ENCODE peak calls at places on chromosome 3, in nine cellular contexts. One of them, this sample, is unnamed.

GRCh38 chr3:189988322-189988721 is 132.4 kb downstream of the P3H2 start:
- DNase-seq in psoas muscle: no peak
- DNase-seq in left ventricle myocardium inferior: no peak
- DNase-seq in tibial nerve: no peak
- DNase-seq in fibroblast of lung: no peak
- DNase-seq in tibial artery: no peak
- DNase-seq in ovary: no peak
- DNase-seq in PC-3: no peak
- DNase-seq in AG04450: no peak
- DNase-seq in this sample: no peak

GRCh38 chr3:112651516-112651915 is 10.6 kb upstream of the CCDC80 start:
- DNase-seq in psoas muscle: no peak
- DNase-seq in left ventricle myocardium inferior: no peak
- DNase-seq in tibial nerve: no peak
- DNase-seq in fibroblast of lung: no peak
- DNase-seq in tibial artery: no peak
- DNase-seq in ovary: no peak
- DNase-seq in PC-3: peak; percentile 42
- DNase-seq in AG04450: no peak
- DNase-seq in this sample: no peak

GRCh38 chr3:131242201-131242600 is 139.4 kb upstream of the NUDT16 start:
- DNase-seq in psoas muscle: no peak
- DNase-seq in left ventricle myocardium inferior: no peak
- DNase-seq in tibial nerve: no peak
- DNase-seq in fibroblast of lung: no peak
- DNase-seq in tibial artery: no peak
- DNase-seq in ovary: no peak
- DNase-seq in PC-3: no peak
- DNase-seq in AG04450: no peak
- DNase-seq in this sample: no peak

GRCh38 chr3:61974662-61975061 is 398.7 kb downstream of the FEZF2 start:
- DNase-seq in psoas muscle: no peak
- DNase-seq in left ventricle myocardium inferior: no peak
- DNase-seq in tibial nerve: no peak
- DNase-seq in fibroblast of lung: no peak
- DNase-seq in tibial artery: no peak
- DNase-seq in ovary: no peak
- DNase-seq in PC-3: no peak
- DNase-seq in AG04450: no peak
- DNase-seq in this sample: no peak

GRCh38 chr3:121648219-121648958 is 12.3 kb downstream of the HCLS1 start:
- DNase-seq in psoas muscle: no peak
- DNase-seq in left ventricle myocardium inferior: no peak
- DNase-seq in tibial nerve: no peak
- DNase-seq in fibroblast of lung: peak; percentile 76
- DNase-seq in tibial artery: no peak
- DNase-seq in ovary: peak; percentile 27
- DNase-seq in PC-3: no peak
- DNase-seq in AG04450: no peak
- DNase-seq in this sample: peak; percentile 41

GRCh38 chr3:33658971-33659848 is 58.8 kb downstream of the CLASP2 start:
- DNase-seq in psoas muscle: peak; percentile 70
- DNase-seq in left ventricle myocardium inferior: peak; percentile 76
- DNase-seq in tibial nerve: peak; percentile 56
- DNase-seq in fibroblast of lung: peak; percentile 95
- DNase-seq in tibial artery: peak; percentile 65
- DNase-seq in ovary: peak; percentile 53
- DNase-seq in PC-3: no peak
- DNase-seq in AG04450: peak; percentile 57
- DNase-seq in this sample: peak; percentile 68

GRCh38 chr3:39668420-39668819 is 141.0 kb upstream of the MYRIP start:
- DNase-seq in psoas muscle: no peak
- DNase-seq in left ventricle myocardium inferior: no peak
- DNase-seq in tibial nerve: no peak
- DNase-seq in fibroblast of lung: peak; percentile 27
- DNase-seq in tibial artery: no peak
- DNase-seq in ovary: no peak
- DNase-seq in PC-3: peak; percentile 62
- DNase-seq in AG04450: peak; percentile 15
- DNase-seq in this sample: peak; percentile 78

GRCh38 chr3:82259994-82260393 is 498.5 kb upstream of the GBE1 start:
- DNase-seq in psoas muscle: no peak
- DNase-seq in left ventricle myocardium inferior: no peak
- DNase-seq in tibial nerve: no peak
- DNase-seq in fibroblast of lung: no peak
- DNase-seq in tibial artery: no peak
- DNase-seq in ovary: no peak
- DNase-seq in PC-3: peak; percentile 12
- DNase-seq in AG04450: no peak
- DNase-seq in this sample: peak; percentile 0

GRCh38 chr3:187978433-187979011 is 175.4 kb upstream of the LPP start:
- DNase-seq in psoas muscle: no peak
- DNase-seq in left ventricle myocardium inferior: no peak
- DNase-seq in tibial nerve: no peak
- DNase-seq in fibroblast of lung: no peak
- DNase-seq in tibial artery: no peak
- DNase-seq in ovary: no peak
- DNase-seq in PC-3: no peak
- DNase-seq in AG04450: no peak
- DNase-seq in this sample: no peak

GRCh38 chr3:12159227-12159601 is 502 bp upstream of the TIMP4 start:
- DNase-seq in psoas muscle: no peak
- DNase-seq in left ventricle myocardium inferior: no peak
- DNase-seq in tibial nerve: no peak
- DNase-seq in fibroblast of lung: no peak
- DNase-seq in tibial artery: no peak
- DNase-seq in ovary: no peak
- DNase-seq in PC-3: no peak
- DNase-seq in AG04450: no peak
- DNase-seq in this sample: peak; percentile 9

GRCh38 chr3:49133226-49133951 is 539 bp upstream of the LAMB2 start:
- DNase-seq in psoas muscle: peak; percentile 86
- DNase-seq in left ventricle myocardium inferior: peak; percentile 90
- DNase-seq in tibial nerve: peak; percentile 83
- DNase-seq in fibroblast of lung: peak; percentile 89
- DNase-seq in tibial artery: peak; percentile 90
- DNase-seq in ovary: peak; percentile 83
- DNase-seq in PC-3: peak; percentile 90
- DNase-seq in AG04450: peak; percentile 69
- DNase-seq in this sample: peak; percentile 95

GRCh38 chr3:98892263-98892662 is 9.2 kb downstream of the DCBLD2 start:
- DNase-seq in psoas muscle: no peak
- DNase-seq in left ventricle myocardium inferior: no peak
- DNase-seq in tibial nerve: no peak
- DNase-seq in fibroblast of lung: no peak
- DNase-seq in tibial artery: no peak
- DNase-seq in ovary: no peak
- DNase-seq in PC-3: no peak
- DNase-seq in AG04450: no peak
- DNase-seq in this sample: no peak

GRCh38 chr3:107669669-107670068 is 146.9 kb downstream of the BBX start:
- DNase-seq in psoas muscle: no peak
- DNase-seq in left ventricle myocardium inferior: no peak
- DNase-seq in tibial nerve: no peak
- DNase-seq in fibroblast of lung: no peak
- DNase-seq in tibial artery: no peak
- DNase-seq in ovary: no peak
- DNase-seq in PC-3: no peak
- DNase-seq in AG04450: no peak
- DNase-seq in this sample: no peak

GRCh38 chr3:183100376-183100775 is 1.1 kb upstream of the MCCC1 start:
- DNase-seq in psoas muscle: no peak
- DNase-seq in left ventricle myocardium inferior: no peak
- DNase-seq in tibial nerve: no peak
- DNase-seq in fibroblast of lung: peak; percentile 70
- DNase-seq in tibial artery: no peak
- DNase-seq in ovary: no peak
- DNase-seq in PC-3: peak; percentile 93
- DNase-seq in AG04450: no peak
- DNase-seq in this sample: peak; percentile 20

GRCh38 chr3:185950720-185951119 is 12.9 kb upstream of the TRA2B start:
- DNase-seq in psoas muscle: no peak
- DNase-seq in left ventricle myocardium inferior: no peak
- DNase-seq in tibial nerve: no peak
- DNase-seq in fibroblast of lung: no peak
- DNase-seq in tibial artery: no peak
- DNase-seq in ovary: no peak
- DNase-seq in PC-3: peak; percentile 59
- DNase-seq in AG04450: no peak
- DNase-seq in this sample: no peak

GRCh38 chr3:72127843-72128242 is 342.9 kb upstream of the PROK2 start:
- DNase-seq in psoas muscle: no peak
- DNase-seq in left ventricle myocardium inferior: no peak
- DNase-seq in tibial nerve: no peak
- DNase-seq in fibroblast of lung: peak; percentile 25
- DNase-seq in tibial artery: no peak
- DNase-seq in ovary: no peak
- DNase-seq in PC-3: peak; percentile 59
- DNase-seq in AG04450: no peak
- DNase-seq in this sample: peak; percentile 79

GRCh38 chr3:25536668-25537331 is 108.7 kb downstream of the RARB start:
- DNase-seq in psoas muscle: no peak
- DNase-seq in left ventricle myocardium inferior: no peak
- DNase-seq in tibial nerve: no peak
- DNase-seq in fibroblast of lung: peak; percentile 78
- DNase-seq in tibial artery: no peak
- DNase-seq in ovary: no peak
- DNase-seq in PC-3: no peak
- DNase-seq in AG04450: no peak
- DNase-seq in this sample: peak; percentile 65

GRCh38 chr3:23808525-23808924 is 2.8 kb downstream of the UBE2E1 start:
- DNase-seq in psoas muscle: no peak
- DNase-seq in left ventricle myocardium inferior: no peak
- DNase-seq in tibial nerve: no peak
- DNase-seq in fibroblast of lung: no peak
- DNase-seq in tibial artery: no peak
- DNase-seq in ovary: no peak
- DNase-seq in PC-3: no peak
- DNase-seq in AG04450: no peak
- DNase-seq in this sample: no peak

GRCh38 chr3:174857301-174857700 is 1.8 kb upstream of the NAALADL2 start:
- DNase-seq in psoas muscle: no peak
- DNase-seq in left ventricle myocardium inferior: no peak
- DNase-seq in tibial nerve: no peak
- DNase-seq in fibroblast of lung: no peak
- DNase-seq in tibial artery: no peak
- DNase-seq in ovary: no peak
- DNase-seq in PC-3: no peak
- DNase-seq in AG04450: no peak
- DNase-seq in this sample: no peak

DNA sequence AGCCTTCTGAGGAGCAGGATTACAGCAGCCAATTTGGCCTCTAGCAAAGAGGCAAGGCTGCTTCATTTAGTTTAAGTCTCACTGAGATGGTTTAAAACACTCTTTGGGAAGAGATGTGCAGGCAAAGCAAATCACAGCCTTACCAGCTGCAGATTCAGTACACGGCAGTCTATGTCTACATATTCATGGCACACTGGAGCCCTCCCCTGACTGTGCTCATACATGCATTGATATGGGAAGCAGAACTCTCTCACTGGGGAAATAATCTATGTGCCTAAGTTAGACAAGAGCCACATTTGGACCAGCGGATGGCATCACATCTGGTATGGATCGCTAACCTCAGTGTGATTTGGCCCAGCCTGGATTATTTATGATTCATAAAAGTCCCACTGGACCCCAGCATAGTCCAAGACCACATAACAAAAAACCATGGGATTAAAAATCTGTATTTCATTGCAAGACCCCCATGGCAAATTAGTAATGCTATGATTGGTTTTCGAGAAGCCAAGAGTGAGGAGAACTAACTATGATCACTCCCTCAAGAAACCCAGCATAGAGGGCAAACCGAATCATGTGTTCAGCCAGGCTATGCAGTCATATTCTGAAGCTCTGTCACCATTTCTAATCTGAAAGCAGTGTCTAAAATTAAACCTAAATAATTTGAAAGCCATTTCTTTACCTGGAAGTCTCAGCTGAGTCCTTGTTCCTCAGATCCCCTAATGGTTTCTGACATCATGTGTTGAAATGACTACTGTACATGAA is 1.3 kb downstream of the PRICKLE2 start:
- DNase-seq in psoas muscle: no peak
- DNase-seq in left ventricle myocardium inferior: no peak
- DNase-seq in tibial nerve: no peak
- DNase-seq in fibroblast of lung: peak; percentile 59
- DNase-seq in tibial artery: no peak
- DNase-seq in ovary: no peak
- DNase-seq in PC-3: no peak
- DNase-seq in AG04450: no peak
- DNase-seq in this sample: peak; percentile 77
- TF ChIP-seq CTCF in psoas muscle: no peak
- TF ChIP-seq CTCF in left ventricle myocardium inferior: peak; percentile 24
- TF ChIP-seq CTCF in tibial nerve: no peak
- TF ChIP-seq CTCF in fibroblast of lung: no peak
- TF ChIP-seq CTCF in tibial artery: no peak
- TF ChIP-seq CTCF in ovary: no peak
- TF ChIP-seq CTCF in PC-3: no peak
- TF ChIP-seq CTCF in AG04450: no peak
- TF ChIP-seq CTCF in this sample: no peak

GRCh38 chr3:17743660-17743995 is 1.2 kb upstream of the TBC1D5 start:
- DNase-seq in psoas muscle: no peak
- DNase-seq in left ventricle myocardium inferior: no peak
- DNase-seq in tibial nerve: no peak
- DNase-seq in fibroblast of lung: no peak
- DNase-seq in tibial artery: no peak
- DNase-seq in ovary: no peak
- DNase-seq in PC-3: no peak
- DNase-seq in AG04450: no peak
- DNase-seq in this sample: no peak
- H3K4me3 ChIP-seq in psoas muscle: peak overlapping the region; percentile 94
- H3K4me3 ChIP-seq in left ventricle myocardium inferior: peak overlapping the region; percentile 94
- H3K4me3 ChIP-seq in tibial nerve: no peak overlapping the region
- H3K4me3 ChIP-seq in fibroblast of lung: no peak overlapping the region
- H3K4me3 ChIP-seq in tibial artery: no peak overlapping the region
- H3K4me3 ChIP-seq in ovary: no peak overlapping the region
- H3K4me3 ChIP-seq in PC-3: peak overlapping the region; percentile 75
- H3K4me3 ChIP-seq in AG04450: no peak overlapping the region
- H3K4me3 ChIP-seq in this sample: no peak overlapping the region

DNA sequence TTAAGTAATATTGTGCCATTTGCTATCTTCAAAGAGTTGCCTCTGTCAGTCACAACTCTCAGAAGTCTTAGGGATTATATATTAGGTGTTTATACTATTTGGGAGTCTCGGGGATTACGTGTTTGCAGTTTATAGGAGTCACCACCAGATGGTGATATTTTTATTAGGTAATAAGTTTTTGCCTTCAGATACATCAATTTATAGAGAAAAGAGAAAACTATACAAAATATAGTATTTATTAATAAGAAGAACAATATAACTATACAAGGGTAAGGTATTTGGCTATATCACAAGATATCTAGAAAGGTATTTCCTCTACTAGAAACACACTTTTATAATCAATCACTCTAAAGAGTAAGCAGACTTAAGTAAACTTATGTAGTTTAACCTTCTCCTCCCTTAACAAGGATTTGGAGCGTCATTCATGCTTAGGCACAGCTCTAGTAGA is 10.7 kb upstream of the DHX36 start:
- DNase-seq in psoas muscle: no peak
- DNase-seq in left ventricle myocardium inferior: no peak
- DNase-seq in tibial nerve: no peak
- DNase-seq in fibroblast of lung: peak; percentile 66
- DNase-seq in tibial artery: no peak
- DNase-seq in ovary: no peak
- DNase-seq in PC-3: peak; percentile 70
- DNase-seq in AG04450: peak; percentile 16
- DNase-seq in this sample: peak; percentile 67
- TF ChIP-seq CTCF in psoas muscle: peak; percentile 70
- TF ChIP-seq CTCF in left ventricle myocardium inferior: peak; percentile 74
- TF ChIP-seq CTCF in tibial nerve: peak; percentile 30
- TF ChIP-seq CTCF in fibroblast of lung: peak; percentile 52
- TF ChIP-seq CTCF in tibial artery: peak; percentile 50
- TF ChIP-seq CTCF in ovary: peak; percentile 27
- TF ChIP-seq CTCF in PC-3: peak; percentile 58
- TF ChIP-seq CTCF in AG04450: peak; percentile 61
- TF ChIP-seq CTCF in this sample: peak; percentile 48

GRCh38 chr3:194865595-194865994 is 179.9 kb downstream of the FAM43A start:
- DNase-seq in psoas muscle: no peak
- DNase-seq in left ventricle myocardium inferior: no peak
- DNase-seq in tibial nerve: no peak
- DNase-seq in fibroblast of lung: no peak
- DNase-seq in tibial artery: no peak
- DNase-seq in ovary: no peak
- DNase-seq in PC-3: no peak
- DNase-seq in AG04450: no peak
- DNase-seq in this sample: no peak
- H3K4me3 ChIP-seq in psoas muscle: no peak overlapping the region
- H3K4me3 ChIP-seq in left ventricle myocardium inferior: no peak overlapping the region
- H3K4me3 ChIP-seq in tibial nerve: no peak overlapping the region
- H3K4me3 ChIP-seq in fibroblast of lung: no peak overlapping the region
- H3K4me3 ChIP-seq in tibial artery: no peak overlapping the region
- H3K4me3 ChIP-seq in ovary: no peak overlapping the region
- H3K4me3 ChIP-seq in PC-3: no peak overlapping the region
- H3K4me3 ChIP-seq in AG04450: no peak overlapping the region
- H3K4me3 ChIP-seq in this sample: no peak overlapping the region

This sample was measured in cardiac fibroblast.